ENCODE peak calls at places on chromosomes 13 and 19, in five cellular contexts. One of them, this sample, is unnamed.

GRCh38 chr13:35514801-35515502 is 38.5 kb upstream of the MAB21L1 start:
- DNase-seq in central memory CD8-positive, alpha-beta T cell: no peak
- DNase-seq in tibial nerve: no peak
- DNase-seq in iris pigment epithelial cell: no peak
- DNase-seq in NCI-H748 treated with DMSO at 0.1 percent for 48 hours: peak
- DNase-seq in this sample: no peak

GRCh38 chr13:21638319-21639282 is 32.3 kb upstream of the FGF9 start:
- DNase-seq in central memory CD8-positive, alpha-beta T cell: peak
- DNase-seq in tibial nerve: no peak
- DNase-seq in iris pigment epithelial cell: peak
- DNase-seq in NCI-H748 treated with DMSO at 0.1 percent for 48 hours: peak
- DNase-seq in this sample: no peak

GRCh38 chr13:30340367-30341184 is 33.2 kb upstream of the KATNAL1 start:
- DNase-seq in central memory CD8-positive, alpha-beta T cell: no peak
- DNase-seq in tibial nerve: no peak
- DNase-seq in iris pigment epithelial cell: peak
- DNase-seq in NCI-H748 treated with DMSO at 0.1 percent for 48 hours: no peak
- DNase-seq in this sample: no peak

GRCh38 chr13:99721606-99722384 is 220.5 kb downstream of the TM9SF2 start:
- DNase-seq in central memory CD8-positive, alpha-beta T cell: no peak
- DNase-seq in tibial nerve: no peak
- DNase-seq in iris pigment epithelial cell: peak
- DNase-seq in NCI-H748 treated with DMSO at 0.1 percent for 48 hours: no peak
- DNase-seq in this sample: no peak

GRCh38 chr19:17385878-17386611 is 8.0 kb downstream of the CCDC194 start:
- DNase-seq in central memory CD8-positive, alpha-beta T cell: peak
- DNase-seq in tibial nerve: peak
- DNase-seq in iris pigment epithelial cell: peak
- DNase-seq in NCI-H748 treated with DMSO at 0.1 percent for 48 hours: peak
- DNase-seq in this sample: peak

GRCh38 chr13:110225007-110225406 is 82.0 kb downstream of the COL4A1 start:
- DNase-seq in central memory CD8-positive, alpha-beta T cell: no peak
- DNase-seq in tibial nerve: no peak
- DNase-seq in iris pigment epithelial cell: no peak
- DNase-seq in NCI-H748 treated with DMSO at 0.1 percent for 48 hours: no peak
- DNase-seq in this sample: no peak

GRCh38 chr19:6516018-6516658 is 14.0 kb upstream of the TUBB4A start:
- DNase-seq in central memory CD8-positive, alpha-beta T cell: no peak
- DNase-seq in tibial nerve: peak
- DNase-seq in iris pigment epithelial cell: peak
- DNase-seq in NCI-H748 treated with DMSO at 0.1 percent for 48 hours: peak
- DNase-seq in this sample: peak

GRCh38 chr19:36030264-36031148 is 2.2 kb downstream of the CLIP3 start:
- DNase-seq in central memory CD8-positive, alpha-beta T cell: no peak
- DNase-seq in tibial nerve: no peak
- DNase-seq in iris pigment epithelial cell: no peak
- DNase-seq in NCI-H748 treated with DMSO at 0.1 percent for 48 hours: no peak
- DNase-seq in this sample: no peak